ENCODE peak calls at places on chromosomes 7 and 10, in four cellular contexts. Y, W, D and Z are unnamed samples. For H3K9me3, the result is how much of the 10 kb centered on the place peaks cover.

GRCh38 chr7:28686418-28686800 is 271.7 kb downstream of the TRIL start:
- DNase-seq in Y (no peak), W (no peak), D (peak), Z (no peak)

GRCh38 chr7:135420786-135421185 is 89.1 kb downstream of the CNOT4 start:
- DNase-seq in Y (no peak), W (no peak), D (peak), Z (no peak)

GRCh38 chr7:153245809-153246208 is 486.3 kb downstream of the ACTR3B start:
- DNase-seq in Y (no peak), W (no peak), D (no peak), Z (no peak)

GRCh38 chr7:70614237-70614984 is 517.5 kb upstream of the GALNT17 start:
- DNase-seq in Y (no peak), W (no peak), D (no peak), Z (peak)

GRCh38 chr7:154649015-154649414 is 353.9 kb downstream of the PAXIP1 start:
- DNase-seq in Y (no peak), W (no peak), D (no peak), Z (no peak)

GRCh38 chr10:11204355-11204879 is 186.7 kb downstream of the CELF2 start:
- DNase-seq in Y (no peak), W (no peak), D (no peak), Z (peak)

GRCh38 chr10:62506371-62506770 is 132.2 kb downstream of the ZNF365 start:
- DNase-seq in Y (no peak), W (no peak), D (no peak), Z (no peak)

GRCh38 chr7:22718911-22719420 is 8.0 kb upstream of the IL6 start:
- DNase-seq in Y (no peak), W (no peak), D (no peak), Z (no peak)

GRCh38 chr7:36686499-36686898 is 37.8 kb downstream of the AOAH start:
- DNase-seq in Y (no peak), W (peak), D (peak), Z (peak)

GRCh38 chr7:116439856-116440549 is 59.5 kb upstream of the CAV2 start:
- DNase-seq in Y (no peak), W (no peak), D (no peak), Z (no peak)

GRCh38 chr10:132748545-132749427 is 37.2 kb downstream of the NKX6-2 start:
- DNase-seq in Y (no peak), W (no peak), D (no peak), Z (peak)

GRCh38 chr10:132009575-132009974 is 27.9 kb upstream of the BNIP3 start:
- DNase-seq in Y (no peak), W (no peak), D (no peak), Z (no peak)

GRCh38 chr10:108360187-108360586 is 1195.7 kb upstream of the SORCS1 start:
- DNase-seq in Y (no peak), W (no peak), D (peak), Z (no peak)

GRCh38 chr10:117188399-117188798 is 8.9 kb upstream of the KCNK18 start:
- DNase-seq in Y (no peak), W (no peak), D (no peak), Z (no peak)

GRCh38 chr7:95180-95862 is 97.0 kb upstream of the FAM20C start:
- DNase-seq in Y (no peak), W (no peak), D (peak), Z (no peak)

GRCh38 chr7:107939472-107940145 is 48.6 kb downstream of the DLD start:
- DNase-seq in Y (no peak), W (no peak), D (peak), Z (peak)

GRCh38 chr7:2974093-2974819 is 69.4 kb downstream of the CARD11 start:
- DNase-seq in Y (no peak), W (no peak), D (no peak), Z (no peak)

DNA sequence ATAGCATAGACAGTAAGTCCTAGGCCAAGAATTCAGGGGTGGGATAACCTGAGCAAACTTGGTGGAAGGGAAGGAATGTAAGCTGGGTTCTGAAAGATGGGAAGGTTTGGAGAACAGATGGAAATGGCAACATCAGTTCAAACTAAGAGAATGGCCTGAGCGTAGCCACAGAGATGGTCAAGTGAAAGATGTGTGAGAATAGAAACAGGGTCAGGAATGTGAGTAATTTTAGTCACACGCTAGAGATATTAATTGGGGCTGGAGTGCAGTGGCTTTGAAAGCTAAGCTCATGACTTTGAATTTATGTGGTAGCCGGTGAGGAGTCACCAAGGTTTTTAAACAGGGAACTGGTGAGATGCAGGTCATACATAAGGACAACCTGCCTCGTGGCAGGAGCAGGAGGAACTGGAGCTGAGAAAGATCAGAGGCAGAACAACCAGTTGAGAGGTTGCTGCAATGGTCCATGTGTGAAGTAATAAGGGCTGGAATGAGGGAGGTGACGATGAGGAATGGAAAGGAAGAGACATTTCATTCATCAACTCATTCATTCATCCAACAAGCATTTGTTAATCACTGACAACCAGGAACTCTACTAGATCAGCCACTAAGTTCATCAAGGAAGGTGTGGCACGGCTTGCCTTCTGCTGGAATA is 12.9 kb upstream of the SORBS1 start:
- DNase-seq in Y (no peak), W (no peak), D (no peak), Z (no peak)
- H3K27ac ChIP-seq in Y (no peak), W (no peak), D (no peak), Z (no peak)

DNA sequence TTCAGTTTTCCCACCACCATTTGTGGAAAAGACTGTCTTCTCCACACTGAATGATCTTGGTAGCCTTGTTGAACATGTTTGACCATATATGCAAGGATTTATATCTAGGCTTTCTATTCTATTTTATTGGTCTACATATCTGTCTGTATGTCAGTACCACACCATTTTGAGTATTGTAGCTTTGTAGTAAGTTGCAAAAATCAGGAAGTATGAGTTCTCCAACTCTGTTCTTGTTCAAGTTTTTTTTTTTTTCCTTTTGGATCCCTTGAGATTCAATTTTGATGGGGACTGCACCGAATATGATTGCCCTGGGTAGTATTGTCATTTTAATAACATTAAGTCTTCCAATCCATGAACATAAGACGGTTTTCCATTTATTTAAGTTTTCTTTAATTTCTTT is 176.8 kb downstream of the DNAJC1 start:
- DNase-seq in Y (no peak), W (no peak), D (no peak), Z (no peak)
- H3K9me3 ChIP-seq in Y (under half), W (under half), D (under half), Z (under half)

DNA sequence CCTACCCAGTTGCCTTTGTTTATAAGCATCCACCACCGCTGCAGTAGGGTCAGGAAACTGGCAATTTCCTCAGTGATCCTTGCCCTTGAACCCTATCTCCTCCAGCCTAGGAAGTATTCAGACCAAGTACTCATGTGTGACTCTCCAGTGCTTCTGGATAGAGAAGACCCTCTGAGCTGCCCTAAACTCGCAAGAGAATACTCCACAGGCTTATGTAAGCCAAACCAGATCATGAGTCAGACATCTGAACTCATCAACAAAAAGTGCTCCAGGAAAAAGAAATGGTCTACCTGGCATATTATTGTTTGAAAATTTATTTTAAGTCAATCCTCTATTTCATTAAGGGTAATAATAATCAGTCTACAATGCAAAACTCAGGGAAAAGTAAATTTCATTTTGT is 101.3 kb downstream of the KAT6B start:
- DNase-seq in Y (no peak), W (no peak), D (peak), Z (no peak)
- H3K27ac ChIP-seq in Y (no peak), W (no peak), D (peak), Z (peak)

GRCh38 chr10:37819797-37820196 is 37.6 kb downstream of the ZNF248 start:
- DNase-seq in Y (no peak), W (no peak), D (no peak), Z (no peak)
- H3K9me3 ChIP-seq in Y (under half), W (under half), D (under half), Z (under half)

DNA sequence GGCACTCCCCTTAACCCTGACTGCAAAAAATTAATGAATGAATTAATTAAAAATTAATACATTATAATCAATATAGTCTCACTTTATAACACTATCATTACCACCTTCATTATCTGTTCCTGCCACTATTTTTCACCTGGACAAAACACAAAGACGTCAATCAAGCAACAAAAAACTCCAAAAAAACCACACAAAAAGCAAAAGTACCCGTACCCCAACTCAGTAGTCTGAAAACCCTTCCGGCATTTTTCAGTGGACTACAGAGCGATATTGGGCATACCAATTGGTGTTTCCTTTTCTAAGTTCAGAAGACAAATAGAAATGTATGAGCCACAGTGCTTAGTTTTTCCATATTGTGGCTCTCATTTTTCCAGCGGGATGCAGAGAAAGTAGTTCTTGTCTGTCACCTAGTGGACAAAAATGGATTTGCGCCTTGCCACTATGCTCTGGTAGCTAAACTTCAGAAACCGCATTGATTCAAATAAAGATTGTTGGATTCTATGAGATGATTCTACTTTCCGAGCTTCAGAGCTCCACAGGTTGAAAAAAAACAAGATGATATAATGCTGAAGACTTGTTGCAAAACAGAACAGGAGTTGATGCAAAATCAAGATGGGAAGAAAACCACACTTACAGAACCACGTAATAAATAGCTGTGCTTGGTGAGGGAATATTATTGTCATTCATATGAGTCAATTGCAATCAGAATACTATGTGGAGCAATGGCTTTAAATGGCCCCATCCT is 50.6 kb upstream of the ITGB1 start:
- DNase-seq in Y (peak), W (peak), D (peak), Z (peak)
- H3K27ac ChIP-seq in Y (no peak), W (peak), D (peak), Z (no peak)